ENCODE peak calls at places on chromosome 2, in eight cellular contexts. E, H, N, K, D, F, L and Y are unnamed samples.

GRCh38 chr2:202444000-202444399 is 67.9 kb downstream of the BMPR2 start:
- DNase-seq in E (no peak), H (no peak), N (no peak), K (no peak), D (no peak), F (no peak), L (no peak), Y (no peak)

GRCh38 chr2:67571785-67572718 is 174.9 kb downstream of the ETAA1 start:
- DNase-seq in E (no peak), H (peak; percentile 73), N (no peak), K (no peak), D (no peak), F (peak; percentile 67), L (no peak), Y (no peak)

GRCh38 chr2:219058541-219059374 is 2.0 kb downstream of the IHH start:
- DNase-seq in E (peak; percentile 52), H (peak; percentile 44), N (no peak), K (no peak), D (no peak), F (no peak), L (peak; percentile 50), Y (no peak)

GRCh38 chr2:223668302-223668998 is 66.3 kb upstream of the SCG2 start:
- DNase-seq in E (no peak), H (peak; percentile 25), N (no peak), K (no peak), D (no peak), F (no peak), L (no peak), Y (no peak)

GRCh38 chr2:144324446-144325045 is 195.4 kb downstream of the ZEB2 start:
- DNase-seq in E (no peak), H (no peak), N (no peak), K (no peak), D (no peak), F (no peak), L (no peak), Y (no peak)

GRCh38 chr2:66828876-66829275 is 394.0 kb downstream of the MEIS1 start:
- DNase-seq in E (no peak), H (no peak), N (no peak), K (no peak), D (no peak), F (no peak), L (no peak), Y (no peak)

GRCh38 chr2:239913632-239914417 is 111.3 kb downstream of the NDUFA10 start:
- DNase-seq in E (no peak), H (no peak), N (no peak), K (no peak), D (no peak), F (no peak), L (no peak), Y (no peak)

GRCh38 chr2:55907686-55908085 is 15.9 kb downstream of the EFEMP1 start:
- DNase-seq in E (no peak), H (no peak), N (no peak), K (no peak), D (no peak), F (no peak), L (no peak), Y (no peak)

GRCh38 chr2:235472443-235472842 is 21.4 kb upstream of the AGAP1 start:
- DNase-seq in E (no peak), H (no peak), N (no peak), K (no peak), D (no peak), F (no peak), L (no peak), Y (no peak)

GRCh38 chr2:64581777-64582539 is 57.8 kb downstream of the AFTPH start:
- DNase-seq in E (no peak), H (no peak), N (no peak), K (no peak), D (no peak), F (no peak), L (no peak), Y (no peak)

GRCh38 chr2:41496908-41497307 is 550.9 kb upstream of the PKDCC start:
- DNase-seq in E (no peak), H (no peak), N (no peak), K (no peak), D (no peak), F (no peak), L (no peak), Y (peak; percentile 9)

GRCh38 chr2:241796610-241797138 is 12.3 kb upstream of the NEU4 start:
- DNase-seq in E (no peak), H (no peak), N (no peak), K (no peak), D (no peak), F (no peak), L (peak; percentile 11), Y (no peak)

GRCh38 chr2:41886757-41887156 is 161.1 kb upstream of the PKDCC start:
- DNase-seq in E (no peak), H (no peak), N (no peak), K (no peak), D (no peak), F (peak; percentile 24), L (no peak), Y (no peak)

DNA sequence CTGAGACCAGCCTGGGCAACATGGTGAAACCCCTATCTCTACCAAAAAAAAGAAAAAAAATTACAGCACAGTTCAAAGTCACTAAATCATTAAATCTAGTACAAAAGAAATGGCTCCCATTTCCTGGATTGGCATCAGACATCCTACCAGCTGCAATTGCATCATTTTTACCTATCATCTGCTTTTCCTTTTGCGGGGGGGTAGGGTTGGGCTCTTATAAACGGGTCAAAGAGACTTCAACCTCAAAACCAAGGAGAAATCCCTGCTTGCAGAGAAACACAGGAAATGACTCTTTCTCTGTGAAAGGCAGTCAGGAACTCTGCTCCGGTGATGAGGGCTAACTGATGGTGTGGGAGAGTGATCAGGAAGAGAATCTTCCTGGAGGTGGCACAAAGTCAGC is 45.3 kb upstream of the RFX8 start:
- DNase-seq in E (no peak), H (peak; percentile 66), N (no peak), K (no peak), D (no peak), F (peak; percentile 33), L (no peak), Y (no peak)
- H3K27ac ChIP-seq in E (no peak overlapping the region), H (peak overlapping the region; percentile 51), N (no peak overlapping the region), K (no peak overlapping the region), D (peak overlapping the region; percentile 22), F (peak overlapping the region; percentile 5), L (no peak overlapping the region), Y (no peak overlapping the region)

DNA sequence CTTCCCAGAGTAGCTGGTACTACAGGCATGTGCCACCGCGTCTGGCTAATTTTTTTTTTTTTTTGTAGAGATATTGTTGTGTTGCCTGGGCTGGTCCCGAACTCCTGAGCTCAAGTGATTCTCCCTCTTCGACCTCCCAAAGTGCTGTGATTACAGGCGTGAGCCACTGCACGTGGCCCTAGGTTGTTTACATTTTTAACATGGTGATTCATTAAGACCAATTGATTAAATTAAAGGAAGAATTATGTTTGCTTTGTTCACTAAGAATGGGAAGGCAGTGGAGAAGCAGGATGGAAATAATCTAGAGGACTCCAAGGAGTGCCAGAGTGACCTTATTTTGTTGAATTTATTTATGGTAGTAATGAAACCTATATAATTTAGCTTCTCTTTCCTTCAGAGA is 7.5 kb downstream of the LCLAT1 start:
- DNase-seq in E (no peak), H (no peak), N (no peak), K (no peak), D (no peak), F (peak; percentile 32), L (no peak), Y (no peak)
- H3K4me3 ChIP-seq in E (no peak overlapping the region), H (no peak overlapping the region), N (no peak overlapping the region), K (no peak overlapping the region), D (no peak overlapping the region), F (no peak overlapping the region), L (no peak overlapping the region), Y (no peak overlapping the region)

GRCh38 chr2:43518718-43519117 is 77.1 kb downstream of the THADA start:
- DNase-seq in E (no peak), H (no peak), N (no peak), K (no peak), D (no peak), F (no peak), L (no peak), Y (no peak)

GRCh38 chr2:43520919-43521318 is 74.9 kb downstream of the THADA start:
- DNase-seq in E (no peak), H (no peak), N (no peak), K (no peak), D (no peak), F (no peak), L (no peak), Y (no peak)

GRCh38 chr2:43519711-43520221 is 76.1 kb downstream of the THADA start:
- DNase-seq in E (peak; percentile 29), H (peak; percentile 95), N (no peak), K (no peak), D (peak; percentile 89), F (peak; percentile 88), L (no peak), Y (no peak)

GRCh38 chr2:43515807-43516497 is 79.9 kb downstream of the THADA start:
- DNase-seq in E (no peak), H (peak; percentile 19), N (no peak), K (no peak), D (no peak), F (no peak), L (no peak), Y (no peak)

GRCh38 chr2:43518182-43518581 is 77.7 kb downstream of the THADA start:
- DNase-seq in E (no peak), H (peak; percentile 18), N (no peak), K (no peak), D (no peak), F (peak; percentile 77), L (no peak), Y (no peak)
- H3K27ac ChIP-seq in E (no peak overlapping the region), H (peak overlapping the region; percentile 90), N (no peak overlapping the region), K (peak overlapping the region; percentile 83), D (no peak overlapping the region), F (no peak overlapping the region), L (peak overlapping the region; percentile 67), Y (no peak overlapping the region)

GRCh38 chr2:120344991-120345975 is 653 bp upstream of the INHBB start:
- DNase-seq in E (peak; percentile 40), H (peak; percentile 64), N (no peak), K (no peak), D (no peak), F (no peak), L (no peak), Y (no peak)
- H3K4me3 ChIP-seq in E (peak overlapping the region; percentile 52), H (peak overlapping the region; percentile 69), N (peak overlapping the region; percentile 9), K (peak overlapping the region; percentile 67), D (peak overlapping the region; percentile 36), F (no peak overlapping the region), L (peak overlapping the region; percentile 68), Y (no peak overlapping the region)

DNA sequence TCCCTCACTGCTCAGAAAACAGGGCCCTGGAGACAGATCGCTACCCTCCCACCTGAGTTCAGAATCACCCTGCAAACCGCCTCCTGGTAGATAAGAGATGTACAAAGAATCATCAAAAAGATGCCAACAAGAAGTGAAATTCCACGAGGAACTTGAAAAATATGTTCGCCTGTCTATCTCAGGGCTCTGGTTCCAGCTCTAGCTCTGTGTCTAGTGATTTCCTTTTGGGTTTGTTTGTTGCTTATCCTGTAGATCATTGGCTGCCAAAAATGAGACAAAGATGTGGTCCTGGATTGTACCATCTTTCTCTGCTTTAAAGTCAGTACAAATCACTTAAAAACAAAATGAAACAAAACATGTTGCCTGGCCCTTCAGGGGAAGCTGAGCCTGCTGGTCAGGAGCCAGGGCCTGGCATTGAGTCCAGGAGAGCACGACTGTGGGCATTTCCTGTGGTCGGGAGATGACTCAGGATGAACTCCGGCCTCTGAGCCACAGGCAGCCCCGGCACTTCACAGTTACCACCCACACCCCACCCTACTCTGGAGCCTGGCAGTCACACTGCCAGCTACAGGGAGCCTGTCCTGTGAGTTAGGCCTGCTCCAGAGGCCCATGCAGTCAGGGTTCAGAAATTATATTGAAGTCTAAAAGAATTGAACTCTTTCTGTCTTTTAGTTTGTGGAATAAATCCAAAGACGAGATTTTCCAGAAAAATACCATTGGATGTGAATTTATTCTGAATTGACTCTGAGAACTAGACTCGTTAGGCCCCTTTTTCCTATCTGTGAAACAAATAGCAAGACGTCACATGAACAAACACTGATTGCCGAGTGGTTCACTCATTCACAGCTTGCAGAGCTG is 8.0 kb upstream of the ITGB6 start:
- DNase-seq in E (no peak), H (peak; percentile 98), N (no peak), K (peak; percentile 79), D (peak; percentile 56), F (peak; percentile 86), L (peak; percentile 42), Y (no peak)
- H3K27ac ChIP-seq in E (no peak overlapping the region), H (peak overlapping the region; percentile 94), N (no peak overlapping the region), K (peak overlapping the region; percentile 72), D (peak overlapping the region; percentile 92), F (peak overlapping the region; percentile 50), L (peak overlapping the region; percentile 51), Y (no peak overlapping the region)